ENCODE peak calls at places on chromosome 2, in ten cellular contexts. D, O, R, Q, Y, L, K, M, B and U are unnamed samples.

GRCh38 chr2:20957745-20958144 is 86.1 kb downstream of the APOB start:
- DNase-seq in M (no peak), O (no peak), Y (no peak), D (no peak), K (no peak), R (no peak), Q (no peak), L (no peak), B (no peak), U (no peak)

GRCh38 chr2:127389778-127390435 is 2.1 kb upstream of the MAP3K2 start:
- DNase-seq in M (no peak), D (no peak), K (no peak), Q (no peak), B (no peak), Y (no peak), O (no peak), R (no peak), L (peak), U (no peak)

GRCh38 chr2:72103161-72103560 is 44.5 kb downstream of the CYP26B1 start:
- DNase-seq in D (no peak), M (no peak), L (no peak), Q (no peak), B (no peak), R (no peak), O (no peak), Y (no peak), K (no peak), U (no peak)

GRCh38 chr2:47237375-47238357 is 82.6 kb upstream of the STPG4 start:
- DNase-seq in L (no peak), D (no peak), O (no peak), K (peak), B (peak), M (peak), R (peak), Q (no peak), Y (peak), U (no peak)

GRCh38 chr2:111219285-111219684 is 98.6 kb downstream of the BCL2L11 start:
- DNase-seq in Y (peak), B (no peak), O (no peak), L (no peak), R (no peak), K (no peak), Q (no peak), M (no peak), D (no peak), U (no peak)

GRCh38 chr2:96565111-96565510 is 28.6 kb downstream of the ARID5A start:
- DNase-seq in L (no peak), K (no peak), Y (no peak), M (no peak), R (no peak), D (no peak), B (no peak), O (no peak), Q (no peak), U (no peak)

GRCh38 chr2:33555681-33556080 is 43.4 kb downstream of the FAM98A start:
- DNase-seq in K (no peak), M (no peak), R (no peak), Y (no peak), B (no peak), Q (no peak), D (no peak), O (no peak), L (no peak), U (no peak)

GRCh38 chr2:129881786-129882396 is 97.6 kb upstream of the RAB6C start:
- DNase-seq in R (no peak), O (no peak), Y (no peak), L (no peak), D (no peak), B (no peak), K (no peak), Q (no peak), M (peak), U (no peak)

GRCh38 chr2:88187927-88188326 is 17.8 kb downstream of the THNSL2 start:
- DNase-seq in Y (no peak), O (no peak), B (no peak), R (no peak), L (peak), M (no peak), Q (no peak), D (no peak), K (no peak), U (no peak)

GRCh38 chr2:207747653-207748560 is 21.8 kb downstream of the FZD5 start:
- DNase-seq in B (no peak), D (no peak), M (no peak), L (no peak), O (peak), Q (no peak), K (no peak), Y (no peak), R (no peak), U (no peak)

GRCh38 chr2:215447673-215448081 is 11.8 kb upstream of the FN1 start:
- DNase-seq in K (no peak), R (no peak), D (no peak), Y (no peak), B (no peak), L (no peak), Q (no peak), M (no peak), O (no peak), U (no peak)

GRCh38 chr2:192195548-192196418 is 1.1 kb upstream of the TMEFF2 start:
- DNase-seq in R (peak), O (no peak), Y (peak), B (peak), M (peak), K (no peak), L (no peak), D (peak), Q (no peak), U (no peak)

GRCh38 chr2:144515694-144516416 is 4.1 kb downstream of the ZEB2 start:
- DNase-seq in Q (peak), R (peak), D (peak), L (no peak), B (peak), Y (peak), K (peak), O (peak), M (no peak), U (no peak)

GRCh38 chr2:145034511-145034910 is 514.6 kb upstream of the ZEB2 start:
- DNase-seq in R (no peak), K (no peak), M (no peak), L (no peak), Y (no peak), O (no peak), B (peak), D (no peak), Q (no peak), U (no peak)

GRCh38 chr2:191757256-191757655 is 79.3 kb downstream of the NABP1 start:
- DNase-seq in L (no peak), K (no peak), B (peak), D (no peak), M (no peak), R (no peak), Q (no peak), O (no peak), Y (no peak), U (no peak)

GRCh38 chr2:207184768-207185167 is 19.0 kb upstream of the KLF7 start:
- DNase-seq in K (no peak), R (no peak), M (no peak), Y (peak), Q (no peak), O (no peak), L (no peak), D (no peak), B (no peak), U (no peak)

GRCh38 chr2:226888971-226889370 is 53.1 kb downstream of the RHBDD1 start:
- DNase-seq in M (no peak), B (no peak), Y (no peak), Q (no peak), D (no peak), R (no peak), K (no peak), L (no peak), O (no peak), U (no peak)

GRCh38 chr2:100691846-100692245 is 128.1 kb upstream of the NPAS2 start:
- DNase-seq in O (no peak), D (no peak), R (no peak), B (no peak), K (no peak), L (no peak), Q (no peak), M (peak), Y (no peak), U (no peak)

GRCh38 chr2:21317131-21317530 is 193.4 kb downstream of the TDRD15 start:
- DNase-seq in K (peak), R (peak), B (no peak), L (peak), O (peak), M (peak), D (peak), Y (peak), Q (no peak), U (no peak)

GRCh38 chr2:157480182-157480961 is 36.5 kb upstream of the CYTIP start:
- DNase-seq in K (no peak), Y (no peak), L (peak), Q (peak), R (no peak), B (peak), D (no peak), O (peak), M (peak), U (peak)

GRCh38 chr2:1993711-1994682 is 249.7 kb upstream of the PXDN start:
- DNase-seq in Y (peak), M (no peak), Q (no peak), B (peak), R (no peak), O (no peak), L (no peak), D (no peak), K (no peak), U (no peak)

GRCh38 chr2:5022056-5022455 is 670.1 kb upstream of the SOX11 start:
- DNase-seq in B (no peak), R (no peak), Y (no peak), K (no peak), D (no peak), L (no peak), O (no peak), M (no peak), Q (no peak), U (no peak)

GRCh38 chr2:26648516-26648915 is 7.3 kb upstream of the CIB4 start:
- DNase-seq in Q (no peak), L (no peak), B (no peak), O (no peak), M (peak), R (no peak), K (no peak), D (peak), Y (no peak), U (no peak)

GRCh38 chr2:217074576-217075224 is 214.8 kb upstream of the TNP1 start:
- DNase-seq in B (peak), D (peak), Y (peak), M (no peak), R (no peak), L (no peak), O (no peak), K (no peak), Q (no peak), U (no peak)

GRCh38 chr2:215828528-215829184 is 184.7 kb downstream of the MREG start:
- DNase-seq in R (peak), Q (peak), K (peak), L (peak), B (peak), D (peak), Y (peak), M (peak), O (peak), U (no peak)

GRCh38 chr2:226652983-226653765 is 146.4 kb downstream of the IRS1 start:
- DNase-seq in O (no peak), L (no peak), K (no peak), B (peak), Q (no peak), D (no peak), M (no peak), R (no peak), Y (peak), U (no peak)

GRCh38 chr2:241774419-241775222 is 2.0 kb upstream of the GAL3ST2 start:
- DNase-seq in K (peak), D (peak), Y (peak), Q (peak), M (peak), B (peak), R (peak), O (no peak), L (no peak), U (peak)

GRCh38 chr2:9655441-9656269 is 24.9 kb upstream of the YWHAQ start:
- DNase-seq in R (no peak), B (peak), O (no peak), K (no peak), Y (peak), L (no peak), M (no peak), D (no peak), Q (no peak), U (no peak)

GRCh38 chr2:123609077-123609476 is 416.0 kb upstream of the CNTNAP5 start:
- DNase-seq in K (no peak), L (no peak), M (no peak), O (no peak), R (no peak), Y (no peak), D (no peak), Q (no peak), B (no peak), U (no peak)

GRCh38 chr2:44614940-44615339 is 253.2 kb downstream of the CAMKMT start:
- DNase-seq in R (no peak), O (no peak), M (no peak), Y (no peak), L (no peak), K (no peak), D (no peak), Q (no peak), B (no peak), U (no peak)

GRCh38 chr2:143422681-143423080 is 293.5 kb downstream of the ARHGAP15 start:
- DNase-seq in O (no peak), D (no peak), Y (no peak), K (no peak), Q (no peak), L (peak), B (no peak), R (no peak), M (no peak), U (no peak)

GRCh38 chr2:240997856-240998705 is at the start of gene SNED1:
- DNase-seq in R (peak), L (no peak), K (peak), D (peak), B (peak), Q (peak), O (peak), Y (peak), M (peak), U (peak)

GRCh38 chr2:237227190-237227988 is 141.7 kb downstream of the COPS8 start:
- DNase-seq in B (peak), K (no peak), D (no peak), L (no peak), M (no peak), Y (peak), R (no peak), Q (no peak), O (no peak), U (peak)

GRCh38 chr2:192500550-192501200 is 305.9 kb upstream of the TMEFF2 start:
- DNase-seq in Y (peak), O (no peak), K (no peak), L (peak), D (no peak), M (no peak), R (no peak), B (peak), Q (no peak), U (peak)

GRCh38 chr2:28370355-28370754 is 22.3 kb upstream of the FOSL2 start:
- DNase-seq in M (no peak), D (no peak), K (no peak), Y (no peak), L (no peak), R (no peak), B (no peak), O (no peak), Q (peak), U (no peak)

GRCh38 chr2:12493031-12493513 is 223.7 kb upstream of the TRIB2 start:
- DNase-seq in D (peak), Y (peak), O (peak), M (no peak), K (no peak), B (peak), R (peak), L (no peak), Q (no peak), U (peak)

GRCh38 chr2:39020383-39020782 is 100.5 kb downstream of the SOS1 start:
- DNase-seq in D (no peak), Q (no peak), B (no peak), M (no peak), Y (no peak), K (no peak), O (no peak), L (no peak), R (no peak), U (no peak)

GRCh38 chr2:203935568-203935967 is 995 bp upstream of the ICOS start:
- DNase-seq in M (no peak), Q (no peak), O (no peak), L (no peak), Y (no peak), K (no peak), R (no peak), D (no peak), B (no peak), U (no peak)

GRCh38 chr2:206343144-206343543 is 68.7 kb downstream of the ZDBF2 start:
- DNase-seq in M (no peak), Y (no peak), B (no peak), R (no peak), K (no peak), D (no peak), L (no peak), Q (no peak), O (peak), U (no peak)

DNA sequence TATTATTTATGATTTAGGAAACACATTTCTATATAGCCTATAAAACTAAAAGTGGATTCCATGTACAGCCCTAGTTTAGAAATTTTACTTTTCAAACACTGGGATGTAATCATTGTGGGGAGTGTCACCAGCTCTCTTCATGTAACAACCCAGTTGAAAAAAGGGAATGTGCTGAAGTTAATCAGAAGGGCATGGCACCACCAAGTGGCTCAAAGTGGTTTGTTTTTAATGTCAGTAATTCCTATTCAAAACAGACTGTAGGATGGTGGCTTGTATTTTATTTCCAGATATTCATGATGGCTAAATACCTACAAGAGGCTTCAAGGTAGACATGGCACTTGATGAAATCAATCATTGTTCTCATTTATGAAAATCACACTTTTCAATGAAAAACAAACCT is 58.1 kb upstream of the TMEM182 start:
- DNase-seq in O (no peak), R (no peak), K (no peak), Q (no peak), Y (peak), B (peak), M (no peak), L (peak), D (no peak), U (no peak)
- TF ChIP-seq CTCF in O (no peak), R (no peak), K (peak), Q (peak), Y (peak), B (peak), M (no peak), L (no peak), D (peak), U (peak)

GRCh38 chr2:154589514-154589913 is 109.0 kb upstream of the KCNJ3 start:
- DNase-seq in O (no peak), D (no peak), Y (no peak), L (no peak), B (no peak), Q (no peak), M (no peak), R (no peak), K (no peak), U (no peak)
- H3K4me3 ChIP-seq in O (no peak), D (no peak), Y (no peak), L (no peak), B (no peak), Q (no peak), M (no peak), R (no peak), K (no peak), U (no peak)

GRCh38 chr2:95234806-95235205 is 27.5 kb downstream of the ZNF892 start:
- DNase-seq in O (no peak), D (no peak), L (no peak), Y (no peak), Q (no peak), K (no peak), B (no peak), R (no peak), M (no peak), U (no peak)

GRCh38 chr2:95232232-95232631 is 24.9 kb downstream of the ZNF892 start:
- DNase-seq in D (no peak), R (no peak), Y (no peak), Q (no peak), O (no peak), M (no peak), K (no peak), L (no peak), B (no peak), U (no peak)

GRCh38 chr2:95234286-95234785 is 27.0 kb downstream of the ZNF892 start:
- DNase-seq in L (no peak), R (no peak), M (no peak), K (no peak), Q (no peak), Y (no peak), B (no peak), D (no peak), O (no peak), U (no peak)

GRCh38 chr2:95231723-95232122 is 24.4 kb downstream of the ZNF892 start:
- DNase-seq in L (peak), K (peak), O (peak), Q (peak), Y (peak), D (no peak), M (no peak), R (no peak), B (peak), U (peak)
- TF ChIP-seq CTCF in L (peak), K (peak), O (peak), Q (peak), Y (peak), D (no peak), M (no peak), R (no peak), B (peak), U (peak)

GRCh38 chr2:58428286-58428552 is 187.1 kb upstream of the FANCL start:
- DNase-seq in L (no peak), Y (no peak), M (no peak), B (no peak), K (no peak), D (no peak), O (no peak), R (no peak), Q (no peak), U (no peak)
- H3K4me3 ChIP-seq in L (peak), Y (peak), M (peak), B (peak), K (peak), D (peak), O (no peak), R (peak), Q (peak), U (peak)